ENCODE peak calls at places on chromosomes 5 and 9, in eight cellular contexts. E, V, P, C, A, W, I and Y are unnamed samples.

GRCh38 chr5:36161317-36161716 is 9.4 kb downstream of the SKP2 start:
- DNase-seq in E (no peak), V (no peak), P (no peak), C (no peak), A (no peak), W (no peak), I (no peak), Y (no peak)

GRCh38 chr5:5793560-5793959 is 371.1 kb downstream of the ICE1 start:
- DNase-seq in E (no peak), V (no peak), P (no peak), C (no peak), A (no peak), W (no peak), I (no peak), Y (no peak)

GRCh38 chr5:77893225-77893860 is 117.2 kb upstream of the TBCA start:
- DNase-seq in E (no peak), V (no peak), P (no peak), C (peak; percentile 79), A (no peak), W (no peak), I (peak; percentile 48), Y (no peak)

GRCh38 chr5:79641414-79641813 is 29.2 kb downstream of the TENT2 start:
- DNase-seq in E (no peak), V (no peak), P (no peak), C (no peak), A (no peak), W (no peak), I (no peak), Y (no peak)

GRCh38 chr5:170221319-170221718 is 11.5 kb upstream of the C5orf58 start:
- DNase-seq in E (no peak), V (no peak), P (no peak), C (no peak), A (no peak), W (no peak), I (no peak), Y (no peak)

GRCh38 chr5:177141496-177141895 is 7.9 kb downstream of the NSD1 start:
- DNase-seq in E (no peak), V (no peak), P (no peak), C (no peak), A (no peak), W (no peak), I (no peak), Y (no peak)

GRCh38 chr5:14364576-14365472 is 216.8 kb upstream of the OTULINL start:
- DNase-seq in E (no peak), V (no peak), P (no peak), C (peak; percentile 13), A (no peak), W (no peak), I (no peak), Y (no peak)

GRCh38 chr9:129143461-129143927 is 32.3 kb downstream of the PTPA start:
- DNase-seq in E (no peak), V (no peak), P (peak; percentile 75), C (no peak), A (no peak), W (no peak), I (no peak), Y (no peak)

GRCh38 chr5:58085800-58086199 is 374.1 kb downstream of the PLK2 start:
- DNase-seq in E (no peak), V (no peak), P (no peak), C (peak; percentile 8), A (no peak), W (no peak), I (no peak), Y (no peak)

GRCh38 chr5:72516916-72517315 is 9.7 kb upstream of the ZNF366 start:
- DNase-seq in E (no peak), V (no peak), P (no peak), C (no peak), A (no peak), W (no peak), I (no peak), Y (no peak)

GRCh38 chr5:179342577-179342976 is 2.7 kb downstream of the ADAMTS2 start:
- DNase-seq in E (no peak), V (no peak), P (no peak), C (no peak), A (no peak), W (no peak), I (no peak), Y (no peak)

GRCh38 chr9:23822331-23823169 is 3.5 kb downstream of the ELAVL2 start:
- DNase-seq in E (no peak), V (no peak), P (no peak), C (no peak), A (no peak), W (no peak), I (no peak), Y (no peak)

GRCh38 chr5:42768106-42768504 is 11.5 kb downstream of the CCDC152 start:
- DNase-seq in E (no peak), V (no peak), P (no peak), C (no peak), A (no peak), W (no peak), I (no peak), Y (no peak)

GRCh38 chr9:79969383-79969782 is 397.6 kb downstream of the TLE4 start:
- DNase-seq in E (no peak), V (no peak), P (no peak), C (no peak), A (no peak), W (no peak), I (no peak), Y (no peak)

GRCh38 chr5:1726956-1727355 is 72.7 kb downstream of the MRPL36 start:
- DNase-seq in E (no peak), V (no peak), P (peak; percentile 15), C (no peak), A (no peak), W (no peak), I (no peak), Y (no peak)

GRCh38 chr5:153659337-153659736 is 168.9 kb downstream of the GRIA1 start:
- DNase-seq in E (no peak), V (no peak), P (no peak), C (no peak), A (no peak), W (no peak), I (no peak), Y (no peak)

GRCh38 chr9:13088734-13089427 is 190.6 kb downstream of the MPDZ start:
- DNase-seq in E (no peak), V (no peak), P (no peak), C (peak; percentile 41), A (no peak), W (no peak), I (no peak), Y (no peak)

GRCh38 chr5:72848474-72849428 is 32.3 kb downstream of the TNPO1 start:
- DNase-seq in E (no peak), V (peak; percentile 22), P (peak; percentile 54), C (no peak), A (peak; percentile 37), W (peak; percentile 14), I (peak; percentile 66), Y (peak; percentile 24)

GRCh38 chr5:20276061-20276958 is 288.3 kb upstream of the CDH18 start:
- DNase-seq in E (no peak), V (no peak), P (no peak), C (no peak), A (no peak), W (no peak), I (no peak), Y (no peak)

GRCh38 chr9:38393128-38393809 is 767 bp downstream of the ALDH1B1 start:
- DNase-seq in E (no peak), V (no peak), P (no peak), C (no peak), A (no peak), W (no peak), I (no peak), Y (no peak)

GRCh38 chr9:20478780-20479179 is 143.5 kb downstream of the MLLT3 start:
- DNase-seq in E (no peak), V (no peak), P (no peak), C (no peak), A (no peak), W (no peak), I (no peak), Y (no peak)

GRCh38 chr5:32044904-32045303 is 129.2 kb downstream of the GOLPH3 start:
- DNase-seq in E (no peak), V (no peak), P (no peak), C (no peak), A (no peak), W (no peak), I (no peak), Y (no peak)

GRCh38 chr9:38142201-38142600 is 73.2 kb upstream of the SHB start:
- DNase-seq in E (no peak), V (no peak), P (no peak), C (no peak), A (no peak), W (no peak), I (no peak), Y (no peak)

GRCh38 chr9:135338546-135338945 is 141.0 kb upstream of the PPP1R26 start:
- DNase-seq in E (no peak), V (no peak), P (no peak), C (no peak), A (no peak), W (no peak), I (no peak), Y (no peak)

GRCh38 chr5:19322716-19323485 is 665.1 kb downstream of the CDH18 start:
- DNase-seq in E (no peak), V (no peak), P (peak; percentile 64), C (no peak), A (no peak), W (no peak), I (no peak), Y (no peak)

GRCh38 chr9:134636142-134636507 is 5.5 kb upstream of the COL5A1 start:
- DNase-seq in E (no peak), V (no peak), P (no peak), C (no peak), A (no peak), W (no peak), I (no peak), Y (no peak)

GRCh38 chr9:6686396-6686795 is 40.9 kb upstream of the GLDC start:
- DNase-seq in E (no peak), V (no peak), P (no peak), C (no peak), A (no peak), W (no peak), I (no peak), Y (no peak)